ENCODE peak calls at places on chromosome 17, in seven cellular contexts. F is T-helper 2 cell; R is H1; M is heart right ventricle; U is neural crest cell; E is H54; I is activated effector memory CD4-positive, alpha-beta T cell treated with Interleukin-2 at 50 U/mL for 16 hours. G is an unnamed sample.

GRCh38 chr17:48740537-48740936 is 12.0 kb upstream of the HOXB13 start:
- DNase-seq in F (no peak), R (no peak), M (no peak), U (no peak), E (no peak), I (no peak), G (no peak)

GRCh38 chr17:45363498-45363897 is 46.7 kb upstream of the MAP3K14 start:
- DNase-seq in F (no peak), R (no peak), M (no peak), U (no peak), E (no peak), I (no peak), G (no peak)

GRCh38 chr17:13671341-13671740 is 69.6 kb upstream of the HS3ST3A1 start:
- DNase-seq in F (no peak), R (no peak), M (no peak), U (no peak), E (no peak), I (no peak), G (no peak)

GRCh38 chr17:83198366-83199341 is 119.2 kb downstream of the METRNL start:
- DNase-seq in F (no peak), R (no peak), M (peak), U (no peak), E (no peak), I (no peak), G (peak)

GRCh38 chr17:28252436-28252835 is 66.6 kb upstream of the TMEM97 start:
- DNase-seq in F (no peak), R (no peak), M (no peak), U (no peak), E (peak), I (no peak), G (no peak)

GRCh38 chr17:6487243-6488007 is 43.2 kb downstream of the PIMREG start:
- DNase-seq in F (no peak), R (no peak), M (no peak), U (no peak), E (no peak), I (no peak), G (no peak)

GRCh38 chr17:901964-902363 is 77.6 kb downstream of the NXN start:
- DNase-seq in F (no peak), R (no peak), M (no peak), U (no peak), E (no peak), I (no peak), G (no peak)

GRCh38 chr17:36072431-36073121 is 8.5 kb downstream of the CCL18 start:
- DNase-seq in F (peak), R (peak), M (peak), U (peak), E (peak), I (peak), G (peak)

GRCh38 chr17:72657467-72658317 is 434.8 kb downstream of the SLC39A11 start:
- DNase-seq in F (no peak), R (no peak), M (no peak), U (no peak), E (peak), I (no peak), G (no peak)

GRCh38 chr17:57293077-57293476 is 36.8 kb downstream of the MSI2 start:
- DNase-seq in F (no peak), R (no peak), M (no peak), U (no peak), E (peak), I (no peak), G (no peak)

GRCh38 chr17:72110231-72110952 is 10.4 kb upstream of the SOX9 start:
- DNase-seq in F (no peak), R (no peak), M (no peak), U (no peak), E (no peak), I (no peak), G (no peak)

GRCh38 chr17:77479372-77479781 is 338.6 kb downstream of the SEC14L1 start:
- DNase-seq in F (no peak), R (peak), M (no peak), U (no peak), E (no peak), I (no peak), G (no peak)

GRCh38 chr17:31596382-31597323 is 205.2 kb downstream of the RAB11FIP4 start:
- DNase-seq in F (no peak), R (no peak), M (peak), U (no peak), E (peak), I (no peak), G (no peak)

GRCh38 chr17:79019631-79020584 is 4.1 kb upstream of the C1QTNF1 start:
- DNase-seq in F (peak), R (no peak), M (peak), U (no peak), E (no peak), I (no peak), G (peak)

GRCh38 chr17:44898768-44899073 is 524 bp downstream of the EFTUD2 start:
- DNase-seq in F (no peak), R (no peak), M (no peak), U (no peak), E (no peak), I (no peak), G (no peak)

GRCh38 chr17:71625330-71625729 is 495.5 kb upstream of the SOX9 start:
- DNase-seq in F (no peak), R (no peak), M (no peak), U (no peak), E (no peak), I (no peak), G (no peak)

GRCh38 chr17:66381701-66382362 is 79.4 kb downstream of the PRKCA start:
- DNase-seq in F (no peak), R (no peak), M (no peak), U (no peak), E (no peak), I (no peak), G (no peak)

GRCh38 chr17:57468932-57469775 is 212.8 kb downstream of the MSI2 start:
- DNase-seq in F (no peak), R (no peak), M (no peak), U (no peak), E (no peak), I (no peak), G (no peak)

GRCh38 chr17:44024271-44024663 is 9.5 kb upstream of the TMEM101 start:
- DNase-seq in F (no peak), R (no peak), M (no peak), U (no peak), E (no peak), I (no peak), G (no peak)

GRCh38 chr17:31907342-31907975 is 6.0 kb upstream of the UTP6 start:
- DNase-seq in F (no peak), R (no peak), M (no peak), U (no peak), E (no peak), I (no peak), G (no peak)

GRCh38 chr17:70642059-70642458 is 472.7 kb downstream of the KCNJ2 start:
- DNase-seq in F (no peak), R (no peak), M (no peak), U (no peak), E (no peak), I (no peak), G (no peak)

GRCh38 chr17:28244446-28244845 is 74.6 kb upstream of the TMEM97 start:
- DNase-seq in F (no peak), R (no peak), M (no peak), U (no peak), E (no peak), I (no peak), G (no peak)

GRCh38 chr17:43550754-43551153 is 4.6 kb upstream of the ETV4 start:
- DNase-seq in F (no peak), R (no peak), M (no peak), U (no peak), E (no peak), I (no peak), G (no peak)

G was measured in activated gamma-delta T cell treated with Interleukin-2 at 50 U/mL for 16 hours.